ENCODE peak calls at places on chromosomes 11 and 22, in seven cellular contexts. M is H9, L is adrenal gland, Q is prostate gland, F is colonic mucosa, K is spleen, A is upper lobe of right lung. C is an unnamed sample. For H3K9me3 and H3K4me1, the result is how much of the 10 kb centered on the place peaks cover.

GRCh38 chr22:44130076-44130711 is 50.5 kb upstream of the PARVG start:
- DNase-seq in F (no peak), M (no peak), A (peak), K (peak), Q (no peak), L (no peak), C (no peak)

GRCh38 chr11:65452806-65453490 is 30.4 kb downstream of the NEAT1 start:
- DNase-seq in K (no peak), Q (no peak), L (no peak), M (no peak), F (no peak), A (no peak), C (no peak)

GRCh38 chr22:36986242-36986821 is 32.9 kb downstream of the TST start:
- DNase-seq in A (no peak), K (no peak), Q (no peak), F (peak), M (peak), L (no peak), C (peak)

GRCh38 chr11:33296695-33297094 is 39.5 kb downstream of the HIPK3 start:
- DNase-seq in L (no peak), Q (no peak), F (no peak), A (no peak), K (no peak), M (no peak), C (no peak)

GRCh38 chr11:66115638-66116410 is 45.8 kb downstream of the PACS1 start:
- DNase-seq in F (no peak), K (no peak), A (no peak), M (no peak), L (no peak), Q (no peak), C (peak)

GRCh38 chr11:46382644-46383403 is 1.4 kb downstream of the MDK start:
- DNase-seq in K (peak), Q (no peak), L (peak), F (peak), M (peak), A (no peak), C (no peak)

GRCh38 chr11:40998888-40999287 is 460.6 kb downstream of the LRRC4C start:
- DNase-seq in M (no peak), Q (no peak), L (no peak), K (no peak), A (no peak), F (no peak), C (no peak)

GRCh38 chr11:1742371-1742770 is 8.0 kb downstream of the IFITM10 start:
- DNase-seq in M (no peak), A (no peak), L (peak), K (no peak), F (no peak), Q (no peak), C (no peak)

GRCh38 chr22:32531955-32532818 is 57.6 kb downstream of the FBXO7 start:
- DNase-seq in Q (no peak), F (peak), K (no peak), M (peak), A (peak), L (peak), C (no peak)

GRCh38 chr22:48615171-48616008 is 1212.3 kb downstream of the BRD1 start:
- DNase-seq in Q (no peak), F (no peak), M (no peak), K (no peak), A (no peak), L (no peak), C (no peak)
- H3K9me3 ChIP-seq in Q (under half), F (under half), M (under half), K (under half), A (under half), L (under half), C (under half)

GRCh38 chr11:69295995-69296889 is 2.3 kb downstream of the MYEOV start:
- DNase-seq in K (peak), Q (no peak), L (no peak), M (no peak), A (peak), F (no peak), C (no peak)
- H3K4me1 ChIP-seq in K (half or more), Q (under half), L (under half), M (under half), A (under half), F (under half), C (half or more)

GRCh38 chr11:103529217-103529684 is 420.0 kb downstream of the DYNC2H1 start:
- DNase-seq in F (no peak), Q (no peak), L (peak), K (no peak), M (no peak), A (no peak), C (no peak)
- H3K27ac ChIP-seq in F (no peak), Q (no peak), L (no peak), K (no peak), M (no peak), A (no peak), C (no peak)

GRCh38 chr11:98600103-98600502 is 420.6 kb upstream of the CNTN5 start:
- DNase-seq in F (no peak), Q (no peak), K (no peak), A (no peak), L (no peak), M (no peak), C (no peak)
- H3K9me3 ChIP-seq in F (under half), Q (under half), K (under half), A (under half), L (under half), M (under half), C (under half)

GRCh38 chr22:50268655-50269113 is 1.5 kb downstream of the MAPK11 start:
- DNase-seq in M (no peak), F (peak), L (no peak), Q (peak), K (no peak), A (peak), C (no peak)

GRCh38 chr22:50270302-50271010 is at the start of gene MAPK11:
- DNase-seq in M (peak), A (peak), L (peak), K (peak), Q (peak), F (peak), C (peak)

GRCh38 chr22:50269573-50270301 is 443 bp downstream of the MAPK11 start:
- DNase-seq in L (no peak), A (no peak), F (no peak), Q (peak), K (peak), M (no peak), C (peak)

GRCh38 chr22:50266994-50267393 is 3.2 kb downstream of the MAPK11 start:
- DNase-seq in L (no peak), F (no peak), M (no peak), Q (no peak), K (no peak), A (no peak), C (no peak)

GRCh38 chr22:50267591-50268390 is 2.4 kb downstream of the MAPK11 start:
- DNase-seq in A (peak), F (peak), L (peak), K (no peak), M (peak), Q (peak), C (peak)
- H3K4me1 ChIP-seq in A (under half), F (under half), L (under half), K (half or more), M (under half), Q (under half), C (under half)

GRCh38 chr11:69450857-69451220 is 30.6 kb upstream of the LINC01488 start:
- DNase-seq in A (no peak), L (no peak), F (no peak), Q (no peak), M (no peak), K (no peak), C (no peak)

GRCh38 chr11:69450064-69450856 is 31.2 kb upstream of the LINC01488 start:
- DNase-seq in F (no peak), M (no peak), K (no peak), L (no peak), Q (no peak), A (no peak), C (no peak)

GRCh38 chr11:69448471-69449284 is 32.8 kb upstream of the LINC01488 start:
- DNase-seq in A (no peak), M (no peak), K (peak), L (no peak), F (no peak), Q (no peak), C (no peak)

GRCh38 chr11:69447786-69448185 is 33.7 kb upstream of the LINC01488 start:
- DNase-seq in M (no peak), Q (peak), K (peak), A (no peak), F (no peak), L (no peak), C (no peak)

DNA sequence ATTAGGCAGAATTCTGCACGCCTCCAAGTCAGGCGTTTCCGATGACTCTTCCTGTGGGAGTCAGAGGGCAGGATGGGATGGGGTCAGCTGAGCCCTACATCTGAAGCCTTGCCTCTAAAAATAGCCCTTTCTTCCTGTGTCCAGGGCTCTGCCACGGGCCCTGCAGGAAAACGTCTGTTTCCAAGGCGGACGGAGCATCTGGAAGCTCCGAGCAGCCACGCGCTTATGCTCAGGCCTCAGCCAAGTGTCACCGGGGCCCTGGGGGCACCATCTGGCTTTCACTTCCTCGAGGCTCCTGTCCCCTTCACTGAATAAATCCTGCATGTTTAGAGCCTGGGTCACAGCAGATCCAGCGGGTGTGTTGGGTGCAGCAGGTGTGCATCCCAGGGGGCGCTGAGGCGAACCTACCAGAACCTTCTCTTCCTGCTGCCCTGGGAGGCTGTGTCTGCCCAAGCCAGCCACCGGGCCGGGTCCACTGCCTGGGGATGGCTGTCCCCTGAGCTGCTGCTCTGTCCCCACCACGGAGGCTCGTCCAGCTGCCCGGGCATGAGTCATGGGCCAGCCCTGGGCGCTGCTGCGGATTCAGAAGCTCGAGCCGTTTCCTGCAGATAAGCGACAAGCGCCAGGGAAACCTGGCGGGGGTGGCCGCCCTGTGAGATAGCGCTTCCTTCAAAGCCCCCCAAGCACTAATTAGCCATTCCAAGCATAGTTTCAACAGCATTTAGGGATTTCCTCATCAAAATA is 32.0 kb upstream of the LINC01488 start:
- DNase-seq in A (no peak), F (no peak), M (no peak), L (peak), K (peak), Q (no peak), C (no peak)
- H3K27ac ChIP-seq in A (peak), F (no peak), M (no peak), L (peak), K (peak), Q (no peak), C (no peak)

C was measured in CD8-positive, alpha-beta memory T cell.